ENCODE peak calls at places on chromosomes 5 and 9, in six cellular contexts. O is thyroid gland, E is brain microvascular endothelial cell, Y is psoas muscle, Q is left ventricle myocardium inferior, Z is tibial artery. L is an unnamed sample.

GRCh38 chr5:65151632-65152031 is 330.1 kb downstream of the ADAMTS6 start:
- DNase-seq in O (no peak), Y (no peak), Z (no peak), Q (no peak), E (no peak), L (no peak)

GRCh38 chr9:15834541-15834940 is 281.7 kb downstream of the CCDC171 start:
- DNase-seq in Q (no peak), E (peak), Y (no peak), O (no peak), Z (no peak), L (no peak)

GRCh38 chr5:34459908-34460307 is 196.2 kb upstream of the RAI14 start:
- DNase-seq in Z (no peak), O (no peak), Q (no peak), Y (no peak), E (no peak), L (no peak)

GRCh38 chr5:149422429-149423286 is 43.6 kb upstream of the IL17B start:
- DNase-seq in Z (no peak), O (no peak), E (peak), Q (peak), Y (peak), L (peak)

GRCh38 chr9:93814561-93814960 is 140.6 kb downstream of the BARX1 start:
- DNase-seq in E (no peak), O (no peak), Y (no peak), Z (no peak), Q (no peak), L (no peak)

GRCh38 chr5:98999631-99000030 is 70.8 kb upstream of the CHD1 start:
- DNase-seq in Q (no peak), E (no peak), Z (no peak), Y (no peak), O (no peak), L (no peak)

GRCh38 chr9:78775211-78775610 is 478.3 kb downstream of the PSAT1 start:
- DNase-seq in E (no peak), Y (no peak), Z (no peak), Q (no peak), O (no peak), L (no peak)

GRCh38 chr5:181163487-181164075 is 16.2 kb downstream of the OR2V2 start:
- DNase-seq in O (no peak), Q (no peak), Z (no peak), E (no peak), Y (no peak), L (no peak)

GRCh38 chr5:175872287-175873089 is 1.1 kb downstream of the CPLX2 start:
- DNase-seq in O (no peak), Y (no peak), Z (no peak), E (no peak), Q (no peak), L (no peak)

GRCh38 chr5:1001406-1002270 is 7.0 kb upstream of the NKD2 start:
- DNase-seq in E (no peak), O (no peak), Z (peak), Y (no peak), Q (peak), L (peak)

GRCh38 chr9:3181049-3181953 is 337.4 kb upstream of the PUM3 start:
- DNase-seq in Y (peak), E (no peak), Z (no peak), Q (no peak), O (peak), L (peak)

GRCh38 chr9:131999692-132000551 is 79.7 kb downstream of the MED27 start:
- DNase-seq in E (peak), Z (no peak), O (no peak), Y (no peak), Q (no peak), L (no peak)

GRCh38 chr5:79802404-79802803 is 112.8 kb downstream of the CMYA5 start:
- DNase-seq in Q (no peak), Z (no peak), O (no peak), E (no peak), Y (no peak), L (no peak)

GRCh38 chr5:54243483-54244080 is 66.8 kb downstream of the ARL15 start:
- DNase-seq in E (peak), O (peak), Z (no peak), Y (no peak), Q (no peak), L (no peak)

GRCh38 chr5:141402553-141403328 is at the start of gene PCDHGA9:
- DNase-seq in Y (peak), O (peak), Z (no peak), E (peak), Q (no peak), L (no peak)

GRCh38 chr9:131304676-131305366 is 15.3 kb downstream of the PLPP7 start:
- DNase-seq in O (no peak), Z (no peak), Q (no peak), Y (no peak), E (no peak), L (no peak)

GRCh38 chr5:109743041-109743531 is 53.4 kb downstream of the MAN2A1 start:
- DNase-seq in O (no peak), Q (no peak), Y (no peak), E (no peak), Z (no peak), L (no peak)

GRCh38 chr9:83154821-83155220 is 91.9 kb upstream of the RASEF start:
- DNase-seq in Z (no peak), Q (no peak), E (peak), O (peak), Y (no peak), L (no peak)

GRCh38 chr9:109956811-109957440 is 176.9 kb downstream of the PALM2AKAP2 start:
- DNase-seq in E (no peak), Y (no peak), Z (no peak), O (no peak), Q (no peak), L (no peak)

GRCh38 chr9:105930007-105930627 is 235.8 kb downstream of the TMEM38B start:
- DNase-seq in Q (no peak), Z (no peak), Y (no peak), O (no peak), E (no peak), L (no peak)

GRCh38 chr9:21579743-21580142 is 97.6 kb upstream of the IFNE start:
- DNase-seq in Y (no peak), Q (no peak), O (no peak), Z (no peak), E (no peak), L (no peak)

GRCh38 chr9:21580636-21581353 is 98.7 kb upstream of the IFNE start:
- DNase-seq in E (peak), Y (no peak), O (peak), Q (no peak), Z (no peak), L (no peak)

GRCh38 chr9:21576331-21577189 is 94.4 kb upstream of the IFNE start:
- DNase-seq in Q (no peak), Z (no peak), Y (no peak), E (peak), O (peak), L (no peak)

GRCh38 chr9:21583628-21584027 is 101.5 kb upstream of the IFNE start:
- DNase-seq in Z (no peak), Y (no peak), Q (no peak), E (no peak), O (no peak), L (no peak)

GRCh38 chr9:21579209-21579608 is 97.1 kb upstream of the IFNE start:
- DNase-seq in Q (no peak), E (no peak), O (no peak), Y (no peak), Z (no peak), L (no peak)
- H3K4me3 ChIP-seq in Q (no peak), E (no peak), O (no peak), Y (no peak), Z (no peak), L (no peak)

GRCh38 chr9:91948061-91948422 is 2.0 kb downstream of the ROR2 start:
- DNase-seq in O (no peak), Z (no peak), Y (no peak), E (no peak), Q (no peak), L (no peak)

GRCh38 chr9:91948423-91949292 is 1.4 kb downstream of the ROR2 start:
- DNase-seq in Q (peak), Y (no peak), O (peak), E (peak), Z (no peak), L (peak)

GRCh38 chr9:91949946-91950664 is at the start of gene ROR2:
- DNase-seq in Z (no peak), Y (peak), Q (peak), E (no peak), O (peak), L (peak)

GRCh38 chr9:91946825-91947224 is 3.2 kb downstream of the ROR2 start:
- DNase-seq in O (no peak), Y (no peak), E (no peak), Q (no peak), Z (no peak), L (no peak)

DNA sequence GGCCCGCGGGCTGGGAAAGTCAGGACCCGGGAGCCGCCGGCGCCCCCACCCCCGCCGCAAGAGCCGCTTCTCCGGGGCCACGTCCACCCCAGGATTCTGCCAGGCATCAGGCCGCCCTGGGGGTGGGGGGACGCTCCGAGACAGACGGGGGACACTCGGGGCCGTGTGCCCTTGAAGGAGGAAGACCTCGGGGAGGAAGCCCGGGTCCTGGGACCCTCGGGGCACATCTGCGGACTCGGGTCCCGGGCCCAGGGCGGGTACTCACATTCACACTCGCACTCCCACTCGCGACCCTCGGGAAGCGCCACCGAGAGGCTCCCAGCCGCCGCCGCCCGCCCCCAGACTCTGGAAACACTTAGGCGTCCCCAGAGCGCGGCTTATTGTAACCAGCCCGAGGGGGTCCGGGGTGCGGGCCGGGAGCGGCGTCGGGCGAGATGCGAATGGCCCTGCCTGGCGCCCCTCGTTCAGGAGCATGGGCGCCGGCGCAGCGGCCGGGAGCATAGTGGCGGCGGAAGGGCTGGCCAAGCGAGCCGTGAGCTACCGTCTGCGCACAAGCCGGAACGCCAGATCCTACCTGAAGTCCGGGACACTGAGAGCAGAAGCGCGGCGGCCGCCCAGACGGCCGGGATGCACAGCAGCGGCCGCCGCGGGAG is 609 bp downstream of the ROR2 start:
- DNase-seq in Z (no peak), Y (no peak), E (no peak), O (peak), Q (no peak), L (no peak)
- H3K4me3 ChIP-seq in Z (peak), Y (peak), E (peak), O (peak), Q (peak), L (peak)

DNA sequence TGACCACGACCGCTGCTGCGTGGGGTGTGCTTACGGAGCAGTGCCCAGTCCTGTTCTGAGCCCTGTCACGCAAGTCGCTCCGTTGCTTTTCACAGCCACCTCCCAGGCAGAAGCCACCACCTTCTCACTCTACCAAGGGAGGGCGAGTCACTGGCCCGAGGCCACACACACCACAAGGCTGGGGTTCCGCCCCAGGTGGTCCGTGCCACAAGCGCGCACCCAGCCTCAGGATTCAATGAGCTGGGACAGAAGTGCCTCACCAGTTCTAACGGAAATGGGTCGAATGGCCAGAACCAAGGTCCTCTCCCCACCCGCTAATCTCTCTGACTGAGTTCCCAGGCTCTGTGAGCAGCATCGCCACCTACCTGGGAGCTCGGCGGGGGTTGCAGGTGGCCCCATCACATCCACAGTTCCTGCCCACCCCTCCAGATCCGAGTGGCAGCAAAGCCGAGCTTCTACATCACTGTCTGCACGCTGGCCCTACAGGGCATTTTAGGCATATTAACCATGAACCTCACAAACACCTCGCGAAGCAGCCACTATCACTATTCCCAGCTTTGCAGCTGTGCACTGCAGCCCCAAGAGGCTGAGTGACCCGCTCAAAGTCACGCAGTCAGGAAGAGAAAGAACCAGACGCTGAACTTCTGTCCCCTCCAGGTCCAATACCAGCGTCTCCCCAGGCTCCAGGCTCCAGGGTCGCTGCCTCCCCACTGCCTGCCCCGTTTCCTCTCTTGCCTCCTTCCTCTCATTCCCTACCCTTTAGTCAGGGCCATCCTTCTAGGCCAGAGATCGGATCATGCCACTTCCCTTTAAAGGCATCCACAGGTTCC is 92.1 kb upstream of the PHYKPL start:
- DNase-seq in E (no peak), Y (peak), Q (no peak), Z (no peak), O (peak), L (peak)
- H3K4me3 ChIP-seq in E (no peak), Y (no peak), Q (no peak), Z (no peak), O (no peak), L (no peak)

GRCh38 chr5:67474597-67475238 is 278.1 kb upstream of the CD180 start:
- DNase-seq in E (no peak), Z (no peak), Y (peak), Q (no peak), O (no peak), L (no peak)
- H3K4me3 ChIP-seq in E (no peak), Z (no peak), Y (peak), Q (no peak), O (no peak), L (no peak)